ENCODE peak calls at places on chromosomes 2 and 18, in nine cellular contexts. J is stimulated activated naive CD4-positive, alpha-beta T cell; P is activated naive CD8-positive, alpha-beta T cell treated with anti-CD3 and anti-CD28 coated beads, Interleukin-2, amount 50 U/mL, for 24 hours; A is hypothalamus; F is ACHN; Y is KG1; B is GM18507; G is spleen; V is iPS DF 19.7. S is an unnamed sample.

GRCh38 chr2:182586426-182586825 is 129.6 kb upstream of the DNAJC10 start:
- DNase-seq in A (peak; percentile 26), P (no peak), F (no peak), G (no peak), V (no peak), J (no peak), B (no peak), Y (no peak), S (no peak)

GRCh38 chr2:133380991-133381390 is 187.3 kb downstream of the NCKAP5 start:
- DNase-seq in V (no peak), G (no peak), B (no peak), P (no peak), F (no peak), J (no peak), A (no peak), Y (no peak), S (no peak)

GRCh38 chr2:64913357-64913869 is 75.8 kb upstream of the SLC1A4 start:
- DNase-seq in F (peak; percentile 7), B (no peak), J (no peak), V (no peak), P (peak; percentile 20), Y (no peak), G (no peak), A (no peak), S (no peak)

GRCh38 chr2:11370377-11371098 is 26.1 kb upstream of the ROCK2 start:
- DNase-seq in B (no peak), G (no peak), V (no peak), P (no peak), Y (no peak), F (no peak), J (no peak), A (no peak), S (no peak)

GRCh38 chr18:3448845-3449701 is 899 bp upstream of the TGIF1 start:
- DNase-seq in Y (peak; percentile 75), V (no peak), A (peak; percentile 89), B (peak; percentile 53), G (peak; percentile 96), J (peak; percentile 93), F (peak; percentile 75), P (peak; percentile 79), S (peak; percentile 96)

GRCh38 chr2:46157072-46157965 is 139.9 kb upstream of the EPAS1 start:
- DNase-seq in V (no peak), F (no peak), G (no peak), B (no peak), A (peak; percentile 4), J (no peak), Y (no peak), P (no peak), S (peak; percentile 54)

GRCh38 chr2:239932881-239933735 is 92.0 kb downstream of the NDUFA10 start:
- DNase-seq in Y (no peak), F (no peak), J (no peak), A (no peak), V (no peak), P (no peak), B (no peak), G (peak; percentile 47), S (peak; percentile 63)

GRCh38 chr2:52084760-52085159 is 1052.8 kb upstream of the NRXN1 start:
- DNase-seq in A (no peak), V (no peak), J (no peak), P (no peak), B (no peak), G (no peak), Y (no peak), F (no peak), S (no peak)

GRCh38 chr2:195575879-195576391 is 81.1 kb upstream of the SLC39A10 start:
- DNase-seq in Y (peak; percentile 17), V (no peak), P (no peak), F (peak; percentile 84), J (no peak), G (peak; percentile 83), A (no peak), B (no peak), S (no peak)

GRCh38 chr18:22346968-22347611 is 70.6 kb downstream of the CTAGE1 start:
- DNase-seq in A (no peak), Y (no peak), J (no peak), G (peak; percentile 88), F (no peak), P (no peak), V (no peak), B (no peak), S (peak; percentile 87)

GRCh38 chr2:53784431-53784830 is 2.3 kb downstream of the ASB3 start:
- DNase-seq in A (no peak), F (peak; percentile 41), Y (no peak), P (no peak), V (no peak), B (no peak), G (no peak), J (no peak), S (no peak)

GRCh38 chr2:96767135-96767871 is 6.6 kb downstream of the CNNM4 start:
- DNase-seq in P (no peak), G (no peak), V (no peak), B (no peak), J (no peak), F (no peak), A (no peak), Y (no peak), S (no peak)

GRCh38 chr2:190837991-190838390 is 42.6 kb upstream of the GLS start:
- DNase-seq in A (no peak), J (no peak), V (no peak), F (no peak), B (no peak), P (no peak), Y (no peak), G (no peak), S (no peak)

GRCh38 chr2:18991177-18992168 is 366.9 kb downstream of the OSR1 start:
- DNase-seq in V (no peak), B (no peak), Y (no peak), F (peak; percentile 47), G (no peak), A (peak; percentile 4), J (no peak), P (no peak), S (no peak)

GRCh38 chr18:34153711-34154110 is 71.0 kb downstream of the NOL4 start:
- DNase-seq in Y (no peak), P (no peak), F (peak; percentile 15), V (no peak), B (no peak), J (no peak), G (no peak), A (no peak), S (no peak)

GRCh38 chr2:221527759-221528444 is 44.2 kb downstream of the EPHA4 start:
- DNase-seq in A (no peak), V (no peak), P (no peak), B (no peak), J (peak; percentile 39), Y (no peak), F (no peak), G (no peak), S (no peak)

GRCh38 chr2:6074303-6074702 is 382.1 kb downstream of the SOX11 start:
- DNase-seq in V (no peak), P (no peak), B (no peak), J (no peak), A (no peak), F (no peak), G (no peak), Y (no peak), S (no peak)

GRCh38 chr2:105378921-105379383 is 19.9 kb downstream of the FHL2 start:
- DNase-seq in B (no peak), A (no peak), G (no peak), P (no peak), Y (no peak), J (no peak), V (no peak), F (no peak), S (no peak)

GRCh38 chr2:50712569-50712968 is 319.4 kb downstream of the NRXN1 start:
- DNase-seq in P (no peak), V (no peak), J (no peak), A (no peak), Y (no peak), B (no peak), F (no peak), G (no peak), S (no peak)

GRCh38 chr2:230762317-230762896 is 49.8 kb downstream of the CAB39 start:
- DNase-seq in Y (no peak), J (no peak), V (peak; percentile 38), A (no peak), P (peak; percentile 23), B (no peak), G (no peak), F (peak; percentile 64), S (no peak)

GRCh38 chr2:213152065-213152794 is 818 bp upstream of the IKZF2 start:
- DNase-seq in G (peak; percentile 90), P (peak; percentile 47), F (peak; percentile 74), Y (no peak), A (peak; percentile 86), B (no peak), J (peak; percentile 38), V (no peak), S (peak; percentile 90)

GRCh38 chr2:229202646-229203045 is 68.4 kb downstream of the PID1 start:
- DNase-seq in Y (no peak), J (no peak), P (no peak), B (no peak), V (no peak), F (no peak), G (no peak), A (no peak), S (no peak)

GRCh38 chr2:216206821-216207220 is 97.7 kb downstream of the XRCC5 start:
- DNase-seq in F (no peak), B (no peak), P (no peak), Y (no peak), G (no peak), J (no peak), V (no peak), A (no peak), S (no peak)